ENCODE peak calls at places on chromosomes 11 and 22, in six cellular contexts. C, W, N, G, F and R are unnamed samples.

GRCh38 chr11:67264886-67265632 is 1.2 kb upstream of the GRK2 start:
- DNase-seq in W (no peak), N (no peak), G (no peak), C (no peak), F (no peak), R (no peak)

GRCh38 chr11:8332196-8332595 is 68.5 kb upstream of the LMO1 start:
- DNase-seq in G (no peak), F (no peak), N (no peak), W (no peak), C (no peak), R (no peak)

GRCh38 chr11:83827940-83828554 is 541.9 kb upstream of the CCDC90B start:
- DNase-seq in F (peak), G (no peak), W (peak), C (no peak), N (no peak), R (peak)

GRCh38 chr11:78451371-78452150 is 33.9 kb upstream of the GAB2 start:
- DNase-seq in N (no peak), C (no peak), W (no peak), F (no peak), G (peak), R (no peak)

GRCh38 chr11:79414644-79415317 is 26.0 kb downstream of the TENM4 start:
- DNase-seq in N (no peak), F (peak), G (no peak), W (no peak), C (no peak), R (no peak)

GRCh38 chr22:29877620-29878019 is 5.4 kb upstream of the MTMR3 start:
- DNase-seq in N (no peak), F (peak), G (no peak), C (no peak), W (no peak), R (no peak)

GRCh38 chr22:44071760-44072159 is 47.7 kb downstream of the PARVB start:
- DNase-seq in G (no peak), N (no peak), W (no peak), C (no peak), F (no peak), R (no peak)

GRCh38 chr22:20296598-20296997 is 23.3 kb downstream of the DGCR6L start:
- DNase-seq in N (no peak), W (no peak), C (no peak), F (peak), G (no peak), R (no peak)

GRCh38 chr22:34588893-34589545 is 476.9 kb upstream of the ISX start:
- DNase-seq in W (no peak), N (no peak), F (no peak), C (no peak), G (no peak), R (no peak)

GRCh38 chr11:108576523-108576922 is 17.0 kb downstream of the EXPH5 start:
- DNase-seq in F (no peak), C (no peak), N (no peak), G (no peak), W (no peak), R (no peak)

GRCh38 chr22:46098525-46099475 is 51.5 kb upstream of the PPARA start:
- DNase-seq in C (no peak), N (no peak), G (no peak), W (no peak), F (no peak), R (no peak)

GRCh38 chr11:109034341-109034696 is 369.4 kb downstream of the DDX10 start:
- DNase-seq in F (peak), G (no peak), C (no peak), N (no peak), W (no peak), R (no peak)

GRCh38 chr11:73195191-73196007 is 22.7 kb upstream of the P2RY2 start:
- DNase-seq in G (peak), F (no peak), N (no peak), W (no peak), C (no peak), R (no peak)

GRCh38 chr22:48072777-48073176 is 1310.3 kb downstream of the TBC1D22A start:
- DNase-seq in N (no peak), C (no peak), G (no peak), W (peak), F (no peak), R (no peak)

GRCh38 chr22:33923660-33924246 is 3.5 kb upstream of the LARGE1 start:
- DNase-seq in C (peak), F (peak), N (peak), G (peak), W (peak), R (peak)

GRCh38 chr22:40480996-40481395 is 110.6 kb downstream of the SGSM3 start:
- DNase-seq in C (no peak), F (no peak), G (no peak), N (no peak), W (no peak), R (no peak)

GRCh38 chr22:40898850-40899357 is 37.0 kb upstream of the DNAJB7 start:
- DNase-seq in C (no peak), W (peak), G (peak), F (peak), N (no peak), R (peak)

GRCh38 chr11:133964946-133965632 is 8.3 kb upstream of the IGSF9B start:
- DNase-seq in C (no peak), W (no peak), N (no peak), F (no peak), G (no peak), R (no peak)

GRCh38 chr11:45885274-45885920 is at the start of gene MAPK8IP1:
- DNase-seq in W (peak), N (peak), G (peak), C (no peak), F (no peak), R (peak)

GRCh38 chr11:11250470-11250869 is 102.6 kb downstream of the CSNK2A3 start:
- DNase-seq in C (no peak), G (no peak), N (no peak), W (no peak), F (no peak), R (no peak)

GRCh38 chr11:119300198-119300964 is 16.5 kb downstream of the MCAM start:
- DNase-seq in C (no peak), W (no peak), N (no peak), F (no peak), G (no peak), R (no peak)

GRCh38 chr11:9574806-9575530 is 1.5 kb downstream of the WEE1 start:
- DNase-seq in N (peak), C (no peak), W (peak), F (peak), G (peak), R (no peak)

GRCh38 chr11:60992842-60993409 is 21.4 kb downstream of the CD6 start:
- DNase-seq in W (no peak), F (no peak), N (no peak), G (no peak), C (no peak), R (no peak)

GRCh38 chr11:27209562-27210005 is 153.4 kb downstream of the CCDC34 start:
- DNase-seq in N (no peak), W (no peak), F (peak), C (no peak), G (no peak), R (no peak)

GRCh38 chr22:36454916-36455570 is 26.4 kb downstream of the TXN2 start:
- DNase-seq in N (peak), G (peak), F (peak), W (peak), C (peak), R (peak)

GRCh38 chr11:55793321-55793720 is 2.0 kb upstream of the OR5D14 start:
- DNase-seq in N (no peak), F (no peak), C (no peak), W (no peak), G (no peak), R (no peak)

GRCh38 chr11:118224512-118225180 is at the start of gene JAML:
- DNase-seq in W (no peak), G (peak), N (peak), F (no peak), C (no peak), R (peak)

GRCh38 chr11:30333405-30333804 is 10.5 kb downstream of the ARL14EP start:
- DNase-seq in N (no peak), F (no peak), W (peak), C (no peak), G (no peak), R (no peak)

GRCh38 chr11:124538019-124538418 is 5.4 kb downstream of the OR8B12 start:
- DNase-seq in F (peak), C (no peak), N (no peak), G (peak), W (no peak), R (no peak)

GRCh38 chr11:8038393-8038792 is 42.6 kb upstream of the TUB start:
- DNase-seq in G (no peak), N (no peak), W (peak), F (no peak), C (peak), R (no peak)

GRCh38 chr11:13118194-13118593 is 109.1 kb downstream of the RASSF10 start:
- DNase-seq in F (peak), W (no peak), N (no peak), C (no peak), G (no peak), R (no peak)

GRCh38 chr11:63536669-63537292 is at the start of gene PLAAT4:
- DNase-seq in W (no peak), C (peak), G (peak), F (peak), N (peak), R (peak)

GRCh38 chr11:133927690-133928627 is 28.8 kb downstream of the IGSF9B start:
- DNase-seq in W (peak), F (peak), N (peak), G (peak), C (peak), R (peak)

GRCh38 chr22:24486501-24486921 is 8.6 kb upstream of the UPB1 start:
- DNase-seq in F (peak), C (no peak), G (no peak), N (no peak), W (no peak), R (no peak)

GRCh38 chr22:17260291-17260690 is 41.1 kb upstream of the ADA2 start:
- DNase-seq in F (no peak), N (no peak), W (no peak), G (no peak), C (no peak), R (no peak)
- H3K4me3 ChIP-seq in F (no peak), N (no peak), W (no peak), G (no peak), C (no peak), R (no peak)

GRCh38 chr11:130219148-130219547 is 59.6 kb downstream of the ST14 start:
- DNase-seq in G (no peak), C (no peak), W (no peak), N (no peak), F (no peak), R (no peak)

GRCh38 chr11:130218501-130218900 is 58.9 kb downstream of the ST14 start:
- DNase-seq in W (no peak), N (no peak), G (no peak), C (no peak), F (no peak), R (no peak)

GRCh38 chr11:130220311-130221030 is 60.9 kb downstream of the ST14 start:
- DNase-seq in F (no peak), W (no peak), G (no peak), N (no peak), C (peak), R (no peak)

GRCh38 chr11:130227373-130227772 is 67.8 kb downstream of the ST14 start:
- DNase-seq in W (no peak), C (no peak), N (no peak), G (no peak), F (no peak), R (no peak)

DNA sequence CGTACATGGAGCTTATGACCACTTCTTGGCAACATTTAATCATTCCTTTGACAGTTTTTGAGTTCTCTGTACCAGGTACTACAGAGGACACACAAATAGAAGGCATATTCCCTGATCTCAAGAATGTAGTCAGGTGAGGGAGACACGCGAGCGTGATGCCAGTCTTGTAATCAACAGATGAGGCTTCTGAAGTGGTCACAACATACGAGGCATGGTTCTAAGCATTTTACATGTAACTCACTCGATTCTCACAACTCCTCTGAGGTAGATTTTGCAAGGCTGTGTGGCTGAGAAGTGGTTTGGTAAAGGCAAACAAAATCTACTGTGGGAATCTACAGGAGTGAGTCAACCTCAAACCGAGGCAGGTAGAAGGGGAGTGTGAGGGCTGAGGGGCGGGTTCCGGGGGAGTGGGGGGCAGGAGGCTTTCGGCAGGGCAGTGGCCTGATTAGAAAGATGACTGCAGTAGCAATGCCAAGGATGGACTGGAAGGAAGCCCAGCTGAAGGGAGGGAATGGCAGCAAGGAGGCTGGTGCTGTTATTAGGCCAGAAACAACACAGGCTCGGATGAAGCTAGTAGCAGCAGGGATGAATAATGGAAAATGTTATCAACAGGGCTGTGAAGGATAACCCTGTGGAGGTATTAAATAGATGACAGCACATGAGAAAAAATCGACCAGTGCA is 63.8 kb downstream of the ST14 start:
- DNase-seq in C (no peak), W (no peak), G (no peak), F (no peak), N (no peak), R (peak)
- H3K4me3 ChIP-seq in C (no peak), W (no peak), G (no peak), F (no peak), N (no peak), R (no peak)

DNA sequence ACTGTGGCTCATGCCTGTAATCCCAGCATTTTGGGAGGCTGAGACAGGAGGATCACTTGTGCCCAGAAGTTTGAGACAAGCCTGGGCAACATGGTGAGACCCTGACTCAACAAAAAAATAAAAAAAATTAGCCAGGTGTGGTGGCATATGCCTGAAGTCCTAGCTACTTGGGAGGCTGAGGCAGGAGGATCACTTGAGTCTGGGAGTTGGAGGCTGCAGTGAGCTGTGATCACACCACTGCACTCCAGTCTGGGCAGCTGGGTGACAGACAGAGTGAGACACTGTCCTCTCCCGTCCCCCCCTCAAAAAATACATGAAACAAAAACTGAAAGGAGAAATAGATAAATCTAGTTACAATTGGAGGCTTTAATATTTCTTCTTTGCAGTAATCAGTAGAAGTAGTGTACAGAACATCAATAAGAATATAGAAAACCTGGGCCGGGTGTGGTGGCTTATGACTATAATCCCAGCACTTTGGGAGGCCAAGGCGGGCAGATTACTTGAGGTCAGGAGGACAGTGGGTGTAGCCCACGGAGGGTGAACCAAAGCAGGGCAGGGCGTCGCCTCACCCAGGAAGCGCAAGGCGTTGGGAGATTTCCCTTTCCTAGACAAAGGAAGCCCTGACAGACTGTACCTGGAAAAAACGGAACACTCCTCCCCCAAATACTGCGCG is 19.6 kb upstream of the DLAT start:
- DNase-seq in C (no peak), G (peak), W (no peak), F (no peak), N (no peak), R (no peak)
- H3K4me3 ChIP-seq in C (no peak), G (no peak), W (no peak), F (no peak), N (no peak), R (no peak)

DNA sequence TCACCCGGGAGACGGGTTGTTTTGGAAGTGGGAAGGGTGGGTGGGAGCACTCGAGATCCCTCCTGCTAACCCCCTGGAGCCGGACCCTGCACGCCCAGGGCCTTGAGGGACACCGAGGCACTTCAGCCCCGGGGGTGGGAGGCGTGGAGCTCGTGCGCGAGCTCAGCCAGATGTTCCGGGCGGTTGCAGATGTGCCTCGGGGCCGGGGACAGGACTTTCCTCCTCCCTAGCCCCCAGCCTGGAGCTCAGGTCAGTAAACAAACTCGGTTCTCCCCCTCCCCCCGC is 3.3 kb upstream of the WNT11 start:
- DNase-seq in C (no peak), N (no peak), G (peak), W (no peak), F (no peak), R (no peak)
- H3K4me3 ChIP-seq in C (peak), N (peak), G (no peak), W (peak), F (peak), R (no peak)